ENCODE peak calls at places on chromosomes 12 and 14, in eight cellular contexts. One of them, this sample, is unnamed.

GRCh38 chr12:111766608-111767361 is at the start of gene ALDH2:
- DNase-seq in Peyer's patch: peak; percentile 87
- DNase-seq in HFF-Myc: no peak
- DNase-seq in endothelial cell: peak; percentile 80
- DNase-seq in hepatic stellate cell: peak; percentile 84
- DNase-seq in NCI-H146: peak; percentile 82
- DNase-seq in right atrium auricular region: peak; percentile 78
- DNase-seq in astrocyte: peak; percentile 25
- DNase-seq in this sample: peak; percentile 41

GRCh38 chr12:124222368-124223245 is 72.3 kb upstream of the RFLNA start:
- DNase-seq in Peyer's patch: no peak
- DNase-seq in HFF-Myc: no peak
- DNase-seq in endothelial cell: no peak
- DNase-seq in hepatic stellate cell: no peak
- DNase-seq in NCI-H146: no peak
- DNase-seq in right atrium auricular region: no peak
- DNase-seq in astrocyte: no peak
- DNase-seq in this sample: no peak

GRCh38 chr14:75553761-75554160 is 24.7 kb upstream of the FLVCR2 start:
- DNase-seq in Peyer's patch: no peak
- DNase-seq in HFF-Myc: no peak
- DNase-seq in endothelial cell: no peak
- DNase-seq in hepatic stellate cell: no peak
- DNase-seq in NCI-H146: no peak
- DNase-seq in right atrium auricular region: no peak
- DNase-seq in astrocyte: no peak
- DNase-seq in this sample: no peak

GRCh38 chr14:101131451-101131916 is 228.0 kb upstream of the RTL1 start:
- DNase-seq in Peyer's patch: no peak
- DNase-seq in HFF-Myc: no peak
- DNase-seq in endothelial cell: no peak
- DNase-seq in hepatic stellate cell: no peak
- DNase-seq in NCI-H146: no peak
- DNase-seq in right atrium auricular region: no peak
- DNase-seq in astrocyte: no peak
- DNase-seq in this sample: no peak

GRCh38 chr12:12560587-12561304 is 1.9 kb downstream of the DUSP16 start:
- DNase-seq in Peyer's patch: no peak
- DNase-seq in HFF-Myc: no peak
- DNase-seq in endothelial cell: no peak
- DNase-seq in hepatic stellate cell: peak; percentile 19
- DNase-seq in NCI-H146: peak; percentile 32
- DNase-seq in right atrium auricular region: peak; percentile 70
- DNase-seq in astrocyte: peak; percentile 81
- DNase-seq in this sample: peak; percentile 84

GRCh38 chr12:2284857-2285256 is 232.1 kb downstream of the CACNA1C start:
- DNase-seq in Peyer's patch: peak; percentile 83
- DNase-seq in HFF-Myc: peak; percentile 77
- DNase-seq in endothelial cell: peak; percentile 83
- DNase-seq in hepatic stellate cell: peak; percentile 42
- DNase-seq in NCI-H146: peak; percentile 25
- DNase-seq in right atrium auricular region: peak; percentile 85
- DNase-seq in astrocyte: peak; percentile 70
- DNase-seq in this sample: peak; percentile 19

GRCh38 chr12:24534632-24535031 is 414.3 kb downstream of the BCAT1 start:
- DNase-seq in Peyer's patch: no peak
- DNase-seq in HFF-Myc: no peak
- DNase-seq in endothelial cell: no peak
- DNase-seq in hepatic stellate cell: no peak
- DNase-seq in NCI-H146: no peak
- DNase-seq in right atrium auricular region: no peak
- DNase-seq in astrocyte: no peak
- DNase-seq in this sample: no peak

GRCh38 chr14:35347323-35348043 is 55.3 kb downstream of the PSMA6 start:
- DNase-seq in Peyer's patch: no peak
- DNase-seq in HFF-Myc: no peak
- DNase-seq in endothelial cell: no peak
- DNase-seq in hepatic stellate cell: no peak
- DNase-seq in NCI-H146: peak; percentile 59
- DNase-seq in right atrium auricular region: no peak
- DNase-seq in astrocyte: no peak
- DNase-seq in this sample: no peak

GRCh38 chr12:128810182-128811127 is 13.3 kb downstream of the SLC15A4 start:
- DNase-seq in Peyer's patch: no peak
- DNase-seq in HFF-Myc: no peak
- DNase-seq in endothelial cell: no peak
- DNase-seq in hepatic stellate cell: no peak
- DNase-seq in NCI-H146: no peak
- DNase-seq in right atrium auricular region: peak; percentile 83
- DNase-seq in astrocyte: no peak
- DNase-seq in this sample: no peak